ENCODE peak calls at places on chromosome 17, in ten cellular contexts. O is WTC11; Q is NCI-H1417; Y is OCI-M1; H is left cardiac atrium; V is AG10803; E is hypothalamus; M is activated CD8-positive, alpha-beta memory T cell treated with anti-CD3 and anti-CD28 coated beads for 48 hours; U is foreskin fibroblast; J is ovary. A is an unnamed sample.

GRCh38 chr17:45702666-45703266 is 81.4 kb upstream of the CRHR1 start:
- DNase-seq in M (no peak), Q (no peak), V (peak; percentile 9), Y (peak; percentile 9), O (no peak), H (no peak), E (no peak), J (no peak), U (peak; percentile 56), A (no peak)

GRCh38 chr17:78918979-78919378 is 6.2 kb downstream of the TIMP2 start:
- DNase-seq in M (no peak), O (no peak), H (peak; percentile 21), J (no peak), Y (no peak), U (no peak), Q (no peak), E (no peak), V (no peak), A (no peak)

GRCh38 chr17:39921323-39921722 is 2.9 kb upstream of the GSDMB start:
- DNase-seq in V (no peak), H (no peak), Q (no peak), M (no peak), E (no peak), Y (no peak), J (no peak), U (no peak), O (no peak), A (no peak)

GRCh38 chr17:33142703-33143299 is 150.3 kb downstream of the ASIC2 start:
- DNase-seq in M (no peak), H (no peak), O (peak; percentile 57), V (peak; percentile 6), E (no peak), Q (no peak), Y (peak; percentile 55), U (peak; percentile 24), J (no peak), A (peak; percentile 1)

GRCh38 chr17:49676276-49676868 is 1.5 kb downstream of the SPOP start:
- DNase-seq in Y (peak; percentile 89), J (no peak), M (no peak), E (no peak), Q (peak; percentile 8), U (peak; percentile 42), H (no peak), O (no peak), V (peak; percentile 57), A (no peak)

GRCh38 chr17:58338907-58339774 is 10.5 kb upstream of the TSPOAP1 start:
- DNase-seq in U (peak; percentile 64), Y (peak; percentile 94), V (peak; percentile 80), E (no peak), J (peak; percentile 28), M (peak; percentile 72), O (peak; percentile 78), Q (peak; percentile 48), H (peak; percentile 51), A (no peak)

GRCh38 chr17:74736423-74737298 is at the start of gene RAB37:
- DNase-seq in M (no peak), Y (peak; percentile 56), O (peak; percentile 70), Q (peak; percentile 13), E (no peak), U (peak; percentile 70), H (peak; percentile 63), J (no peak), V (no peak), A (no peak)

GRCh38 chr17:55607736-55608341 is 96.6 kb upstream of the SMIM36 start:
- DNase-seq in E (no peak), Y (no peak), Q (no peak), U (peak; percentile 57), H (peak; percentile 82), O (no peak), V (no peak), J (peak; percentile 96), M (no peak), A (peak; percentile 100)

GRCh38 chr17:82517230-82517865 is 2.2 kb upstream of the FOXK2 start:
- DNase-seq in H (no peak), Y (no peak), O (no peak), U (no peak), E (no peak), Q (no peak), M (no peak), V (peak; percentile 60), J (no peak), A (no peak)

GRCh38 chr17:77831497-77832179 is 126.9 kb upstream of the TNRC6C start:
- DNase-seq in V (peak; percentile 56), U (peak; percentile 66), E (no peak), M (no peak), J (peak; percentile 27), Q (no peak), O (no peak), H (peak; percentile 55), Y (no peak), A (no peak)

GRCh38 chr17:12566281-12567002 is 99.2 kb upstream of the MYOCD start:
- DNase-seq in E (no peak), V (no peak), M (no peak), J (no peak), U (no peak), Y (no peak), O (peak; percentile 23), H (no peak), Q (no peak), A (no peak)

GRCh38 chr17:9004132-9004960 is 17.0 kb upstream of the NTN1 start:
- DNase-seq in U (no peak), V (no peak), H (peak; percentile 25), J (no peak), Q (no peak), E (no peak), O (peak; percentile 52), Y (no peak), M (no peak), A (no peak)

GRCh38 chr17:57424777-57425188 is 168.5 kb downstream of the MSI2 start:
- DNase-seq in E (no peak), V (no peak), H (no peak), J (no peak), Q (no peak), M (no peak), U (peak; percentile 52), Y (no peak), O (no peak), A (no peak)

GRCh38 chr17:81961087-81961514 is at the start of gene NOTUM:
- DNase-seq in H (no peak), Y (peak; percentile 40), O (peak; percentile 66), Q (peak; percentile 62), U (peak; percentile 57), E (no peak), J (peak; percentile 56), M (no peak), V (peak; percentile 26), A (no peak)

GRCh38 chr17:77453613-77454559 is 313.1 kb downstream of the SEC14L1 start:
- DNase-seq in Q (peak; percentile 7), U (no peak), M (no peak), Y (peak; percentile 79), V (no peak), O (no peak), J (no peak), E (no peak), H (no peak), A (no peak)